ENCODE peak calls at places on chromosomes 11 and 22, in six cellular contexts. X, S, E, B, L and V are unnamed samples.
A peak's percentile ranks its signal among the peaks of the same experiment; 100 is the strongest.

GRCh38 chr11:124538019-124538418 is 5.4 kb downstream of the OR8B12 start:
- DNase-seq in L (peak; percentile 31), S (peak; percentile 60), B (peak; percentile 76), X (no peak), E (peak; percentile 58), V (no peak)

GRCh38 chr11:123429851-123430735 is at the start of gene GRAMD1B:
- DNase-seq in L (no peak), B (peak; percentile 25), X (peak; percentile 20), S (no peak), E (peak; percentile 90), V (peak; percentile 93)

GRCh38 chr11:111559791-111560190 is 19.3 kb downstream of the LAYN start:
- DNase-seq in X (no peak), E (no peak), L (no peak), B (no peak), S (no peak), V (no peak)

GRCh38 chr11:127873478-127873877 is 713.9 kb downstream of the ETS1 start:
- DNase-seq in E (no peak), S (no peak), L (no peak), B (no peak), X (no peak), V (no peak)

GRCh38 chr11:99198215-99198614 is 177.5 kb downstream of the CNTN5 start:
- DNase-seq in E (no peak), X (no peak), L (no peak), S (no peak), B (no peak), V (no peak)

GRCh38 chr22:37627545-37627944 is 11.9 kb upstream of the SH3BP1 start:
- DNase-seq in L (no peak), S (no peak), B (no peak), X (no peak), E (no peak), V (peak; percentile 59)

GRCh38 chr11:128146926-128147605 is 440.3 kb downstream of the ETS1 start:
- DNase-seq in X (peak; percentile 18), L (no peak), S (peak; percentile 46), E (no peak), B (peak; percentile 5), V (no peak)

GRCh38 chr22:27416553-27417427 is 384.8 kb downstream of the MN1 start:
- DNase-seq in L (no peak), S (peak; percentile 91), E (peak; percentile 88), B (peak; percentile 79), X (peak; percentile 30), V (no peak)

GRCh38 chr22:47168900-47169800 is 406.7 kb downstream of the TBC1D22A start:
- DNase-seq in B (no peak), L (no peak), S (no peak), E (peak; percentile 8), X (no peak), V (no peak)

GRCh38 chr11:106608677-106609076 is 409.6 kb downstream of the GUCY1A2 start:
- DNase-seq in E (peak; percentile 69), S (peak; percentile 51), B (peak; percentile 45), L (no peak), X (no peak), V (no peak)

GRCh38 chr11:58318532-58318931 is 40.3 kb downstream of the OR5B17 start:
- DNase-seq in X (no peak), B (peak; percentile 15), E (peak; percentile 80), L (no peak), S (no peak), V (no peak)

GRCh38 chr22:26416670-26417270 is 12.3 kb upstream of the ASPHD2 start:
- DNase-seq in L (no peak), X (peak; percentile 50), B (no peak), E (peak; percentile 73), S (peak; percentile 71), V (no peak)

GRCh38 chr22:46024136-46024840 is 47.3 kb upstream of the WNT7B start:
- DNase-seq in S (no peak), X (no peak), E (no peak), B (no peak), L (no peak), V (no peak)

GRCh38 chr11:40186401-40187091 is 1272.9 kb downstream of the LRRC4C start:
- DNase-seq in S (no peak), E (no peak), L (no peak), X (no peak), B (no peak), V (no peak)

GRCh38 chr11:125952973-125953372 is 7.1 kb downstream of the VSIG10L2 start:
- DNase-seq in S (no peak), L (no peak), B (peak; percentile 38), X (peak; percentile 20), E (no peak), V (no peak)

GRCh38 chr11:266676-267439 is 11.3 kb upstream of the NLRP6 start:
- DNase-seq in E (no peak), X (peak; percentile 19), S (no peak), L (peak; percentile 83), B (no peak), V (no peak)

GRCh38 chr11:46832511-46833214 is 13.4 kb downstream of the CKAP5 start:
- DNase-seq in B (no peak), E (no peak), L (peak; percentile 55), S (no peak), X (no peak), V (no peak)

GRCh38 chr11:46837860-46838259 is 8.2 kb downstream of the CKAP5 start:
- DNase-seq in S (no peak), E (no peak), L (no peak), B (no peak), X (no peak), V (no peak)

GRCh38 chr11:46836431-46836830 is 9.6 kb downstream of the CKAP5 start:
- DNase-seq in X (no peak), L (no peak), S (no peak), B (no peak), E (no peak), V (no peak)

DNA sequence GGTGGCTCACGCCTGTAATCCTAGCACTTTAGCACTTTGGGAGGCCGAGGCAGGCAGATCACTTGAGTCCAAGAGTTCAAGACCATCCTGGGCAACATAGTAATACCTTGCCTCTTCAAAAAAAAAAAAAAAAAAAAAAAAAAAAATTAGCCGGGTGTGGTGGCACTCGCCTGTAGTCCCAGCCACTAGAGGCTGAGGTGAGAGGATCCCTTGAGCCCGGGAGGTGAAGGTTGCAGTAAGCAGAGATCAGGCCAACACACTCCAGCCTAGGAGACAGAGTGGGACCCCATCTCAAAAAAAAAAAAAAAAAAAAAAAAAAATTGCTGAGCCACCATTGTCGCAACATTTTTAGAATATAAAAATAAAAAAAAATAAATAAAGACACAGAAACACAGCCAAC is 7.6 kb downstream of the CKAP5 start:
- DNase-seq in E (no peak), S (no peak), L (no peak), X (no peak), B (no peak), V (no peak)
- H3K4me3 ChIP-seq in E (no peak overlapping the region), S (no peak overlapping the region), L (no peak overlapping the region), X (no peak overlapping the region), B (no peak overlapping the region), V (no peak overlapping the region)

DNA sequence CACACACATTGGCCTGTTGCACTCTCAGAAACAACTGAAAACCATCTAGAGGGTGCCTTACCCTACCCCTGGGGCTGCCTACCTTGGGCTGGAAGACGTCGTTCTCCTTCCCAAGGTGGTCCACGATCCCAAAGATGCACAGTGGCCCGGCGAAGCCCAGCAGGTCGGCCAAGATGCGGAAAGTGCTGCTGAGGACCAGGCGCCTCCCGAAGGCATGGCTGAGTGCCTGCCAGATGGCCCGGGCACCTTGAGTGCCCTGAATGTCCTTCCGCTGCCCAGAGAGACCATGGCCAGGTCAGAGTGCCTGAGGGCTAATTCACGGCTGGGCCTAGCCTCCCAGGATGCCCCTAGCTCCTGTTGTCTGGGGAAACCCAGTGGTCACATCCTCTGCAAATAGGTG is 16.2 kb downstream of the ABCC8 start:
- DNase-seq in X (no peak), L (no peak), B (no peak), S (no peak), E (no peak), V (no peak)
- H4K20me1 ChIP-seq in X (no peaks in the 10 kb centered on the region), L (no peaks in the 10 kb centered on the region), B (no peaks in the 10 kb centered on the region), S (no peaks in the 10 kb centered on the region), E (no peaks in the 10 kb centered on the region), V (no peaks in the 10 kb centered on the region)

GRCh38 chr11:68122936-68123539 is 1.9 kb upstream of the CHKA start:
- DNase-seq in L (no peak), S (no peak), E (no peak), B (no peak), X (peak; percentile 92), V (no peak)

GRCh38 chr11:68118753-68119448 is 2.3 kb downstream of the CHKA start:
- DNase-seq in S (no peak), E (peak; percentile 38), X (no peak), L (peak; percentile 9), B (peak; percentile 32), V (no peak)

GRCh38 chr11:68117896-68118470 is 3.2 kb downstream of the CHKA start:
- DNase-seq in S (no peak), E (no peak), L (no peak), X (no peak), B (no peak), V (no peak)

GRCh38 chr11:68120212-68121066 is 749 bp downstream of the CHKA start:
- DNase-seq in E (peak; percentile 26), X (peak; percentile 50), L (peak; percentile 52), S (no peak), B (peak; percentile 18), V (peak; percentile 63)

GRCh38 chr11:68121067-68121899 is at the start of gene CHKA:
- DNase-seq in E (peak; percentile 82), S (peak; percentile 86), B (peak; percentile 80), L (peak; percentile 98), X (peak; percentile 97), V (peak; percentile 91)
- H2AFZ ChIP-seq in E (peak within 1 kb of the TSS; percentile 99), S (peak within 1 kb of the TSS; percentile 83), B (peak within 1 kb of the TSS; percentile 86), L (peak within 1 kb of the TSS; percentile 81), X (peak within 1 kb of the TSS; percentile 52), V (peak within 1 kb of the TSS; percentile 81)

GRCh38 chr11:64001552-64002427 is 15.6 kb downstream of the OTUB1 start:
- DNase-seq in S (no peak), B (no peak), X (no peak), L (no peak), E (no peak), V (no peak)
- H3K4me3 ChIP-seq in S (no peak overlapping the region), B (no peak overlapping the region), X (no peak overlapping the region), L (no peak overlapping the region), E (no peak overlapping the region), V (no peak overlapping the region)

GRCh38 chr22:19745155-19746133 is 15.1 kb upstream of the TBX1 start:
- DNase-seq in E (no peak), L (no peak), X (no peak), B (no peak), S (no peak), V (no peak)

GRCh38 chr22:19748991-19749665 is 11.4 kb upstream of the TBX1 start:
- DNase-seq in X (no peak), L (no peak), S (no peak), B (no peak), E (no peak), V (no peak)

GRCh38 chr22:19748139-19748538 is 12.4 kb upstream of the TBX1 start:
- DNase-seq in S (no peak), E (no peak), B (no peak), X (no peak), L (no peak), V (no peak)

GRCh38 chr22:19746726-19747125 is 13.9 kb upstream of the TBX1 start:
- DNase-seq in E (no peak), L (no peak), S (no peak), X (no peak), B (no peak), V (no peak)

GRCh38 chr22:19747574-19747973 is 13.0 kb upstream of the TBX1 start:
- DNase-seq in L (no peak), E (no peak), X (no peak), B (no peak), S (no peak), V (no peak)
- H4K20me1 ChIP-seq in L (peaks cover 41% of the 10 kb centered on the region), E (no peaks in the 10 kb centered on the region), X (no peaks in the 10 kb centered on the region), B (no peaks in the 10 kb centered on the region), S (no peaks in the 10 kb centered on the region), V (no peaks in the 10 kb centered on the region)